ENCODE peak calls at places on chromosomes 5 and 9, in five cellular contexts. One of them, this sample, is unnamed.
A peak's percentile ranks its signal among the peaks of the same experiment; 100 is the strongest.

GRCh38 chr9:89036862-89037261 is 45.6 kb downstream of the S1PR3 start:
- DNase-seq in IMR-90: no peak
- DNase-seq in body of pancreas: peak; percentile 46
- DNase-seq in HepG2: no peak
- DNase-seq in naive thymus-derived CD4-positive, alpha-beta T cell: no peak
- DNase-seq in this sample: no peak

GRCh38 chr5:4018007-4018406 is 422.4 kb downstream of the IRX1 start:
- DNase-seq in HepG2: no peak
- DNase-seq in naive thymus-derived CD4-positive, alpha-beta T cell: no peak
- DNase-seq in IMR-90: no peak
- DNase-seq in body of pancreas: no peak
- DNase-seq in this sample: no peak

GRCh38 chr9:21153688-21154608 is 12.3 kb upstream of the IFNW1 start:
- DNase-seq in body of pancreas: no peak
- DNase-seq in HepG2: no peak
- DNase-seq in IMR-90: peak; percentile 1
- DNase-seq in naive thymus-derived CD4-positive, alpha-beta T cell: no peak
- DNase-seq in this sample: peak; percentile 30

GRCh38 chr9:93896496-93897033 is 58.6 kb downstream of the BARX1 start:
- DNase-seq in naive thymus-derived CD4-positive, alpha-beta T cell: no peak
- DNase-seq in body of pancreas: no peak
- DNase-seq in HepG2: no peak
- DNase-seq in IMR-90: no peak
- DNase-seq in this sample: no peak

GRCh38 chr5:180105827-180106312 is 34.3 kb upstream of the RNF130 start:
- DNase-seq in HepG2: no peak
- DNase-seq in body of pancreas: no peak
- DNase-seq in IMR-90: no peak
- DNase-seq in naive thymus-derived CD4-positive, alpha-beta T cell: no peak
- DNase-seq in this sample: no peak

GRCh38 chr9:110578575-110578895 is 1.0 kb downstream of the SVEP1 start:
- DNase-seq in naive thymus-derived CD4-positive, alpha-beta T cell: no peak
- DNase-seq in body of pancreas: no peak
- DNase-seq in HepG2: no peak
- DNase-seq in IMR-90: no peak
- DNase-seq in this sample: no peak

GRCh38 chr9:6944093-6944551 is 186.3 kb downstream of the KDM4C start:
- DNase-seq in IMR-90: peak; percentile 82
- DNase-seq in HepG2: no peak
- DNase-seq in naive thymus-derived CD4-positive, alpha-beta T cell: no peak
- DNase-seq in body of pancreas: no peak
- DNase-seq in this sample: no peak

GRCh38 chr5:137888489-137888874 is 775 bp upstream of the PKD2L2 start:
- DNase-seq in naive thymus-derived CD4-positive, alpha-beta T cell: no peak
- DNase-seq in IMR-90: no peak
- DNase-seq in HepG2: no peak
- DNase-seq in body of pancreas: no peak
- DNase-seq in this sample: no peak

GRCh38 chr5:60332244-60333018 is 367.5 kb downstream of the DEPDC1B start:
- DNase-seq in naive thymus-derived CD4-positive, alpha-beta T cell: no peak
- DNase-seq in HepG2: no peak
- DNase-seq in IMR-90: peak; percentile 37
- DNase-seq in body of pancreas: no peak
- DNase-seq in this sample: no peak

GRCh38 chr5:178194026-178194425 is 6.9 kb upstream of the GMCL2 start:
- DNase-seq in naive thymus-derived CD4-positive, alpha-beta T cell: no peak
- DNase-seq in body of pancreas: no peak
- DNase-seq in HepG2: no peak
- DNase-seq in IMR-90: no peak
- DNase-seq in this sample: no peak

DNA sequence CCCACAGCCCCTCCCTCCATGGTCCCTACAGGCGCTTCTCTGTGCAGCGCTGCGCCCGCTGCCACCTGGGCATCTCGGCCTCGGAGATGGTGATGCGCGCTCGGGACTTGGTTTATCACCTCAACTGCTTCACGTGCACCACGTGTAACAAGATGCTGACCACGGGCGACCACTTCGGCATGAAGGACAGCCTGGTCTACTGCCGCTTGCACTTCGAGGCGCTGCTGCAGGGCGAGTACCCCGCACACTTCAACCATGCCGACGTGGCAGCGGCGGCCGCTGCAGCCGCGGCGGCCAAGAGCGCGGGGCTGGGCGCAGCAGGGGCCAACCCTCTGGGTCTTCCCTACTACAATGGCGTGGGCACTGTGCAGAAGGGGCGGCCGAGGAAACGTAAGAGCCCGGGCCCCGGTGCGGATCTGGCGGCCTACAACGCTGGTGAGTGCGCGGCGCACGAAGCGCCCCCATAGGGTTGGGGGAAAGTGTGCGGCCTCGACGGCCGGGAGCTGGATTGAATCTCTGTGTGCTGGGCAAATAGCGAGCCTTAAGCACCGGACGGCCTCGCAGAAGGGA is 3.6 kb downstream of the LHX2 start:
- DNase-seq in naive thymus-derived CD4-positive, alpha-beta T cell: no peak
- DNase-seq in HepG2: no peak
- DNase-seq in body of pancreas: no peak
- DNase-seq in IMR-90: no peak
- DNase-seq in this sample: no peak
- H3K27me3 ChIP-seq in naive thymus-derived CD4-positive, alpha-beta T cell: peaks cover 10% of the 10 kb centered on the region
- H3K27me3 ChIP-seq in HepG2: peaks cover 39% of the 10 kb centered on the region
- H3K27me3 ChIP-seq in body of pancreas: peaks cover 78% of the 10 kb centered on the region
- H3K27me3 ChIP-seq in IMR-90: peaks cover 95% of the 10 kb centered on the region
- H3K27me3 ChIP-seq in this sample: peaks cover 84% of the 10 kb centered on the region

GRCh38 chr5:73415617-73416016 is 33.0 kb downstream of the FOXD1 start:
- DNase-seq in naive thymus-derived CD4-positive, alpha-beta T cell: no peak
- DNase-seq in IMR-90: no peak
- DNase-seq in HepG2: no peak
- DNase-seq in body of pancreas: no peak
- DNase-seq in this sample: no peak
- H3K27me3 ChIP-seq in naive thymus-derived CD4-positive, alpha-beta T cell: peaks cover 23% of the 10 kb centered on the region
- H3K27me3 ChIP-seq in IMR-90: no peaks in the 10 kb centered on the region
- H3K27me3 ChIP-seq in HepG2: peaks cover 6% of the 10 kb centered on the region
- H3K27me3 ChIP-seq in body of pancreas: peaks cover 17% of the 10 kb centered on the region
- H3K27me3 ChIP-seq in this sample: peaks cover 21% of the 10 kb centered on the region

GRCh38 chr5:139905401-139905800 is 109.8 kb downstream of the PSD2 start:
- DNase-seq in IMR-90: no peak
- DNase-seq in body of pancreas: no peak
- DNase-seq in naive thymus-derived CD4-positive, alpha-beta T cell: no peak
- DNase-seq in HepG2: no peak
- DNase-seq in this sample: no peak
- H3K27me3 ChIP-seq in IMR-90: peaks cover 84% of the 10 kb centered on the region
- H3K27me3 ChIP-seq in body of pancreas: no peaks in the 10 kb centered on the region
- H3K27me3 ChIP-seq in naive thymus-derived CD4-positive, alpha-beta T cell: peaks cover 4% of the 10 kb centered on the region
- H3K27me3 ChIP-seq in HepG2: peaks cover 9% of the 10 kb centered on the region
- H3K27me3 ChIP-seq in this sample: peaks cover 4% of the 10 kb centered on the region

GRCh38 chr5:1770443-1770802 is 29.2 kb downstream of the MRPL36 start:
- DNase-seq in HepG2: no peak
- DNase-seq in body of pancreas: no peak
- DNase-seq in naive thymus-derived CD4-positive, alpha-beta T cell: no peak
- DNase-seq in IMR-90: no peak
- DNase-seq in this sample: no peak
- H3K27me3 ChIP-seq in HepG2: peaks cover 2% of the 10 kb centered on the region
- H3K27me3 ChIP-seq in body of pancreas: no peaks in the 10 kb centered on the region
- H3K27me3 ChIP-seq in naive thymus-derived CD4-positive, alpha-beta T cell: no peaks in the 10 kb centered on the region
- H3K27me3 ChIP-seq in IMR-90: peaks cover 7% of the 10 kb centered on the region
- H3K27me3 ChIP-seq in this sample: no peaks in the 10 kb centered on the region

GRCh38 chr9:68513385-68513784 is 27.3 kb downstream of the TMEM252 start:
- DNase-seq in HepG2: no peak
- DNase-seq in body of pancreas: no peak
- DNase-seq in IMR-90: no peak
- DNase-seq in naive thymus-derived CD4-positive, alpha-beta T cell: no peak
- DNase-seq in this sample: no peak
- H3K27me3 ChIP-seq in HepG2: no peaks in the 10 kb centered on the region
- H3K27me3 ChIP-seq in body of pancreas: no peaks in the 10 kb centered on the region
- H3K27me3 ChIP-seq in IMR-90: no peaks in the 10 kb centered on the region
- H3K27me3 ChIP-seq in naive thymus-derived CD4-positive, alpha-beta T cell: no peaks in the 10 kb centered on the region
- H3K27me3 ChIP-seq in this sample: no peaks in the 10 kb centered on the region

DNA sequence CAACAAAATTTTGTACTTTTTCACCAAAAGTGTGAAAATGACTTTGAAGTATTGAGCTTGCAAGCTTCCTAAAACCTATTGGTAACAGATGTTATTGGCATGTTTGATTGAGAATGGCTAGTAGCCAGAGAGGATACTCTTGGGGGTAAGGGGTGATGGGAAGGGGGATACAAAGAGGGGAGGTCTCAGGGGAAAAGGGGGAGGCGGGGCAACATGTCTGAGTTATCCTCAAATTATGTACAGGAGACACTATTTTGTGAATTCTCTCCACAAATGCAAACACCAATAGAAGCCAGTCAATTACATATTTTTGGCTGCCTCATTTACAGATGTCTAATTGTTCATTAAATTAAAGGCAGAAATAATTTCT is 3.5 kb downstream of the GAS1 start:
- DNase-seq in naive thymus-derived CD4-positive, alpha-beta T cell: no peak
- DNase-seq in body of pancreas: no peak
- DNase-seq in IMR-90: no peak
- DNase-seq in HepG2: no peak
- DNase-seq in this sample: no peak
- H3K27me3 ChIP-seq in naive thymus-derived CD4-positive, alpha-beta T cell: peaks cover 14% of the 10 kb centered on the region
- H3K27me3 ChIP-seq in body of pancreas: no peaks in the 10 kb centered on the region
- H3K27me3 ChIP-seq in IMR-90: peaks cover 11% of the 10 kb centered on the region
- H3K27me3 ChIP-seq in HepG2: peaks cover 4% of the 10 kb centered on the region
- H3K27me3 ChIP-seq in this sample: peaks cover 10% of the 10 kb centered on the region

DNA sequence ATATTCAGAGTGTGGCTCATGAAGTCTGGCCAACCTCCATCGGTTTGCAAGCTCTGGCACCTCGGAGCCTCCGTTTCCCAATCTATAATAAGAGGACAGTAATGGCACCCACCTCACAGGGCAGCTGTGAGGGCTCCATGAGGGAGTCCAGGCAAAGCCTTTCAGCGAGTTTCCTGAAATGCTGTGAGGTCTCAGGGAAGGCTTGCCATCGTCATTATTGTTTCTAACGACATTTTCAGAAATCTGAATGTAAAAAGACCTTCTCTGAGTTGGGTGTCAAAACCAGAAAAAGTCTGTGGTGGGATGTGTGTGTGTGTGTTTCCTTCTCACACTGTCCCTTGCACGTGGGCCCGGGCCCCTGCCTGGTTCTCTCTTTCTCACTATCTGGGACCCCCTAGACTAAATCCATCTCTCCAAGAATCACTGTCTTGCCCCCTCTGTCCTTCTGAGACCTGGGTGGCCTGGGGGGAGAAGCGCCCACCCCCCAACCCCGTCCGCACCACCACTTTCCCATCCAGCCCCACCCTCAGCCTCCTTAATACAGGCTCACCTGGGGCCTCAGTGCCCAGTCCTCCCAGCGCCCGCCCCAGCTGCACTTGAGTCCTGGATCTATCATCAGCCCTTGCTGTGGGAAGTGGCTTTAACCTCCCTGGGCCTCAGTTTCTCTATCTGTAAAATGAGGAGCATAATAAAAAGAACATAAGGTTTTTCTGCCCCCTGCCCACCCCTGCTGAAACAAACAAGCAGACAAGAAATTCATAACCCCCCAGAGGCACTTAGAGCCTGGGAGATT is 180.3 kb downstream of the C9orf50 start:
- DNase-seq in body of pancreas: no peak
- DNase-seq in HepG2: no peak
- DNase-seq in IMR-90: no peak
- DNase-seq in naive thymus-derived CD4-positive, alpha-beta T cell: no peak
- DNase-seq in this sample: no peak
- H3K27me3 ChIP-seq in body of pancreas: no peaks in the 10 kb centered on the region
- H3K27me3 ChIP-seq in HepG2: peaks cover 5% of the 10 kb centered on the region
- H3K27me3 ChIP-seq in IMR-90: peaks cover 15% of the 10 kb centered on the region
- H3K27me3 ChIP-seq in naive thymus-derived CD4-positive, alpha-beta T cell: peaks cover 8% of the 10 kb centered on the region
- H3K27me3 ChIP-seq in this sample: no peaks in the 10 kb centered on the region

GRCh38 chr9:126650830-126651341 is 37.2 kb downstream of the LMX1B start:
- DNase-seq in naive thymus-derived CD4-positive, alpha-beta T cell: no peak
- DNase-seq in IMR-90: no peak
- DNase-seq in HepG2: no peak
- DNase-seq in body of pancreas: no peak
- DNase-seq in this sample: no peak
- H3K27me3 ChIP-seq in naive thymus-derived CD4-positive, alpha-beta T cell: no peaks in the 10 kb centered on the region
- H3K27me3 ChIP-seq in IMR-90: peaks cover 95% of the 10 kb centered on the region
- H3K27me3 ChIP-seq in HepG2: peaks cover 17% of the 10 kb centered on the region
- H3K27me3 ChIP-seq in body of pancreas: no peaks in the 10 kb centered on the region
- H3K27me3 ChIP-seq in this sample: no peaks in the 10 kb centered on the region